ENCODE peak calls at places on chromosomes 1 and 21, in ten cellular contexts. K is astrocyte, B is K562, D is GM23338, C is brain microvascular endothelial cell, S is breast epithelium, E is heart right ventricle, Q is left ventricle myocardium inferior, X is uterus, J is fibroblast of lung. U is an unnamed sample.
A peak's percentile ranks its signal among the peaks of the same experiment; 100 is the strongest.

GRCh38 chr21:33844104-33844889 is 71.3 kb downstream of the ATP5PO start:
- DNase-seq in C (no peak), J (no peak), X (peak; percentile 66), B (no peak), D (no peak), Q (peak; percentile 32), K (peak; percentile 56), E (peak; percentile 22), S (no peak), U (peak; percentile 76)

GRCh38 chr1:15834406-15835204 is 12.9 kb upstream of the SPEN start:
- DNase-seq in K (peak; percentile 91), X (peak; percentile 88), C (peak; percentile 87), E (peak; percentile 89), B (peak; percentile 81), S (peak; percentile 83), Q (peak; percentile 91), D (peak; percentile 95), J (peak; percentile 95), U (peak; percentile 94)

GRCh38 chr1:163085041-163085903 is 16.1 kb downstream of the RGS4 start:
- DNase-seq in Q (no peak), S (no peak), E (no peak), K (peak; percentile 77), B (no peak), J (peak; percentile 69), X (no peak), D (no peak), C (no peak), U (peak; percentile 59)

GRCh38 chr21:46572850-46573249 is 32.0 kb downstream of the S100B start:
- DNase-seq in J (no peak), S (no peak), K (no peak), B (no peak), X (no peak), C (no peak), D (no peak), E (no peak), Q (no peak), U (no peak)

GRCh38 chr1:40036574-40036973 is 4.0 kb upstream of the CAP1 start:
- DNase-seq in S (peak; percentile 65), E (peak; percentile 81), J (peak; percentile 84), K (peak; percentile 89), C (peak; percentile 91), B (peak; percentile 29), X (peak; percentile 73), Q (peak; percentile 76), D (no peak), U (peak; percentile 48)

GRCh38 chr1:184110253-184111204 is 59.0 kb downstream of the TSEN15 start:
- DNase-seq in S (no peak), K (no peak), E (no peak), J (no peak), C (no peak), B (no peak), Q (no peak), X (no peak), D (peak; percentile 17), U (no peak)

GRCh38 chr1:7470904-7471638 is 300.0 kb upstream of the VAMP3 start:
- DNase-seq in E (peak; percentile 46), J (peak; percentile 98), B (peak; percentile 36), Q (peak; percentile 60), C (peak; percentile 98), K (peak; percentile 98), X (peak; percentile 66), D (no peak), S (peak; percentile 59), U (peak; percentile 98)

GRCh38 chr1:151370211-151370911 is 2.1 kb downstream of the SELENBP1 start:
- DNase-seq in K (no peak), E (peak; percentile 69), S (no peak), D (no peak), X (peak; percentile 52), J (no peak), B (peak; percentile 46), C (no peak), Q (peak; percentile 68), U (no peak)

GRCh38 chr1:200409203-200409760 is 554 bp downstream of the ZNF281 start:
- DNase-seq in X (peak; percentile 24), C (peak; percentile 24), S (no peak), E (peak; percentile 39), K (peak; percentile 35), Q (peak; percentile 30), B (peak; percentile 67), J (no peak), D (peak; percentile 57), U (peak; percentile 57)

GRCh38 chr1:47445823-47446567 is 8.2 kb downstream of the FOXD2 start:
- DNase-seq in S (no peak), B (no peak), K (no peak), Q (no peak), J (no peak), C (no peak), X (no peak), D (no peak), E (no peak), U (no peak)

GRCh38 chr1:47448462-47449233 is 10.8 kb downstream of the FOXD2 start:
- DNase-seq in J (no peak), S (no peak), X (no peak), Q (no peak), K (no peak), C (no peak), B (no peak), D (no peak), E (no peak), U (no peak)

GRCh38 chr1:47452426-47452825 is 14.6 kb downstream of the FOXD2 start:
- DNase-seq in J (no peak), X (no peak), S (no peak), Q (no peak), C (no peak), E (no peak), B (no peak), K (no peak), D (peak; percentile 52), U (no peak)

GRCh38 chr1:47450606-47451005 is 12.8 kb downstream of the FOXD2 start:
- DNase-seq in Q (no peak), J (no peak), K (no peak), S (no peak), B (no peak), X (no peak), D (no peak), E (no peak), C (no peak), U (no peak)

DNA sequence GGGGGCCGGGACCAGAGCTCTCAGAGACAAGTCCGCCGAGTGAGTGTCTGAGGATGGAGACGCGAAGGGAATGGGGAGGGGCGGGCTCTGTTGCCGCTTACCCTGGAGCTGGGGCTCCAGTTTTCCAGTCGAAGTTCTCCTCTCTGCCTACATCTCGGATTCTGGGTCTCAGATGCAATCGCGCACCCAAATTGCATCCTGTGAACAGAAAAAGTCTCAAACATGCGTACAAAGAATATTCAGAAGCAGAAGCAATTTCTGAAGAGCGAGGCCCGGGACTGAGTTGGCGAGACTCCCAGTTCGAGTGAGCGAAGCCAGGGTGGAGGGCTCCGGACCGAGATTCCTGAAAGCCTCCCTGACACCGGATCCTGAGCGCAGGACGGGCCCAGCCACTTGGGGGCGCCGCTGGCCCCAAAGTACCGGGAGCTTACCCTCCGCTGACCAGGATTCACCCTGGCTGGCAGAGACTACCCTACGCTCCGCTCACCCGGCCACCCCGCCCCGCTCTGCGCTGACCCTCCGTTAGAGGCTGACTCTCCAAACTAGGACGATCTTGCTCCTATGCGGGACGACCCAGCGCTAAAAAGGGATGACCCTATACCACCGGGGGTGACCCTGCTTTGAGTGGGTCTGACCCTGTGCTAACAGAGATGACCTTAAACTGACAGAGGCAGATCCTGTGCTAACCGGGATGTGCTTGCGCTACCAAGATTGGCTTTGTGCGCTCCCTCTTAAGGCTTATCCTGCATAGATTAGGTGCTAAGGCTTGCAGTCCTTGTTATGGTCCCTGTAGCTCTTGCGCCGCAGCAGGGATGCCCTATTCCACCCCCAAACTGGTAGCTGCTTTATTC is 12.1 kb downstream of the FOXD2 start:
- DNase-seq in K (no peak), B (peak; percentile 80), S (no peak), X (no peak), J (no peak), Q (peak; percentile 31), E (no peak), C (no peak), D (peak; percentile 88), U (no peak)
- H3K27me3 ChIP-seq in K (peaks cover 58% of the 10 kb centered on the region), B (peaks cover 60% of the 10 kb centered on the region), S (peaks cover 50% of the 10 kb centered on the region), X (no peaks in the 10 kb centered on the region), J (peaks cover 34% of the 10 kb centered on the region), Q (peaks cover 100% of the 10 kb centered on the region), E (peaks cover 99% of the 10 kb centered on the region), C (peaks cover 48% of the 10 kb centered on the region), D (peaks cover 82% of the 10 kb centered on the region), U (peaks cover 81% of the 10 kb centered on the region)

GRCh38 chr1:109789771-109790170 is 26.0 kb upstream of the EPS8L3 start:
- DNase-seq in Q (no peak), X (peak; percentile 6), K (no peak), J (no peak), S (no peak), E (no peak), C (no peak), B (no peak), D (no peak), U (no peak)
- H3K27ac ChIP-seq in Q (no peak overlapping the region), X (no peak overlapping the region), K (no peak overlapping the region), J (no peak overlapping the region), S (no peak overlapping the region), E (no peak overlapping the region), C (no peak overlapping the region), B (peak overlapping the region; percentile 40), D (no peak overlapping the region), U (no peak overlapping the region)

DNA sequence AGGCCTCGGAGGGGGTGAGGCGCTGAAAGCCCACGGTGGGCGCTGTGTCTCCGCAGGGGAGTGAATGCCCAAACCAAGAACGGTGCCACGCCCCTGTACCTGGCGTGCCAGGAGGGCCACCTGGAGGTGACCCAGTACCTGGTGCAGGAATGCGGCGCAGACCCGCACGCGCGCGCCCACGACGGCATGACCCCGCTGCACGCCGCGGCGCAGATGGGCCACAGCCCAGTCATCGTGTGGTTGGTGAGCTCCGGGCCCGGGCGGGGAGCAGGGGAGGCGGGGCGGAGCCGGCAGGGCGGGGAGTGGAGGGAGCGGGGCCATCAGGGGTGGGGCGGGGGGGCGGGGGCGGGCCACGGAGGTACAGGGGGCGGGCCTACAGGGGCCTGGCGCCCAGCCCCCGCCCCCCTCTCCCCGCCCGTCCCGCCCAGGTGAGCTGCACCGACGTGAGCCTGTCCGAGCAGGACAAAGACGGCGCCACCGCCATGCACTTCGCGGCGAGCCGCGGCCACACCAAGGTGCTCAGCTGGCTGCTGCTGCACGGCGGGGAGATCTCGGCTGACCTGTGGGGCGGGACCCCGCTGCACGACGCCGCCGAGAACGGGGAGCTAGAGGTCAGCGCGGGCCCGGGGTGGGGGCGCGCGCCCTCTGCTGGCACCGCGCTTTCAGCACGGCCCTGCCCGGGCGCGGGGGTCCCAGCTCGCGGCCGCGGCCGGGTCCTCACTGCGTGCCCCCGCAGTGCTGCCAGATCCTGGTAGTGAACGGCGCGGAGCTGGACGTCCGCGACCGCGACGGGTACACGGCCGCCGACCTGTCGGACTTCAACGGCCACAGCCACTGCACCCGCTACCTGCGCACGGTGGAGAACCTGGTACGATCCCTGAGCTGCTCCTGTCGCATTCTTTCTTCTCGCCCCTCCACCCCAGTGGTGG is 15.9 kb downstream of the ESPN start:
- DNase-seq in X (no peak), J (peak; percentile 26), D (peak; percentile 82), Q (no peak), S (no peak), C (no peak), E (no peak), B (peak; percentile 96), K (peak; percentile 14), U (peak; percentile 51)
- H3K27me3 ChIP-seq in X (no peaks in the 10 kb centered on the region), J (peaks cover 4% of the 10 kb centered on the region), D (peaks cover 26% of the 10 kb centered on the region), Q (peaks cover 83% of the 10 kb centered on the region), S (peaks cover 6% of the 10 kb centered on the region), C (peaks cover 15% of the 10 kb centered on the region), E (peaks cover 57% of the 10 kb centered on the region), B (peaks cover 50% of the 10 kb centered on the region), K (peaks cover 10% of the 10 kb centered on the region), U (peaks cover 27% of the 10 kb centered on the region)

GRCh38 chr1:235883261-235883927 is 16.7 kb upstream of the LYST start:
- DNase-seq in S (peak; percentile 88), J (peak; percentile 96), K (peak; percentile 97), X (peak; percentile 84), D (no peak), C (peak; percentile 89), Q (peak; percentile 83), E (peak; percentile 89), B (no peak), U (peak; percentile 99)
- H3K27ac ChIP-seq in S (peak overlapping the region; percentile 80), J (peak overlapping the region; percentile 44), K (peak overlapping the region; percentile 9), X (peak overlapping the region; percentile 56), D (no peak overlapping the region), C (no peak overlapping the region), Q (peak overlapping the region; percentile 69), E (peak overlapping the region; percentile 73), B (no peak overlapping the region), U (no peak overlapping the region)

U was measured in mesenchymal stem cell.